ENCODE peak calls at places on chromosome 22, in four cellular contexts. H, F, U and N are unnamed samples.
A peak's percentile ranks its signal among the peaks of the same experiment; 100 is the strongest.

GRCh38 chr22:31753005-31753633 is 700 bp upstream of the DEPDC5 start:
- DNase-seq in U (peak; percentile 45), F (peak; percentile 5), H (no peak), N (peak; percentile 88)

GRCh38 chr22:23478175-23478574 is 101.9 kb downstream of the IGLL1 start:
- DNase-seq in F (no peak), U (peak; percentile 11), H (no peak), N (no peak)

GRCh38 chr22:40813912-40814315 is 5.2 kb downstream of the SLC25A17 start:
- DNase-seq in U (peak; percentile 50), F (no peak), H (no peak), N (no peak)

GRCh38 chr22:40462195-40462988 is 92.0 kb downstream of the SGSM3 start:
- DNase-seq in U (no peak), H (no peak), F (no peak), N (no peak)

GRCh38 chr22:29385748-29386147 is 2.6 kb downstream of the AP1B1 start:
- DNase-seq in H (peak; percentile 64), U (no peak), F (no peak), N (no peak)

GRCh38 chr22:22155607-22156006 is 89.0 kb upstream of the VPREB1 start:
- DNase-seq in F (no peak), H (no peak), U (peak; percentile 40), N (no peak)

GRCh38 chr22:31852691-31853370 is 91.5 kb upstream of the YWHAH start:
- DNase-seq in H (no peak), U (no peak), F (no peak), N (no peak)

GRCh38 chr22:29275167-29275566 is 7.1 kb downstream of the EWSR1 start:
- DNase-seq in H (no peak), F (no peak), U (no peak), N (no peak)

GRCh38 chr22:32940736-32941135 is 117.4 kb downstream of the SYN3 start:
- DNase-seq in U (no peak), H (no peak), F (no peak), N (no peak)

GRCh38 chr22:30640361-30640760 is 4.8 kb downstream of the SLC35E4 start:
- DNase-seq in F (no peak), U (no peak), H (no peak), N (no peak)

GRCh38 chr22:44583076-44583760 is 85.2 kb upstream of the RTL6 start:
- DNase-seq in F (peak; percentile 18), U (no peak), H (no peak), N (no peak)

GRCh38 chr22:31271485-31271884 is 20.8 kb downstream of the PIK3IP1 start:
- DNase-seq in H (no peak), U (no peak), F (no peak), N (no peak)

GRCh38 chr22:24069721-24070120 is 58.6 kb downstream of the CABIN1 start:
- DNase-seq in U (no peak), H (no peak), F (no peak), N (no peak)

GRCh38 chr22:22085702-22086500 is 103.3 kb upstream of the TOP3B start:
- DNase-seq in F (no peak), H (no peak), U (no peak), N (no peak)

GRCh38 chr22:47127441-47127871 is 365.0 kb downstream of the TBC1D22A start:
- DNase-seq in F (no peak), U (no peak), H (no peak), N (no peak)

GRCh38 chr22:18063311-18063710 is 14.5 kb upstream of the PEX26 start:
- DNase-seq in F (no peak), U (no peak), H (no peak), N (no peak)

GRCh38 chr22:30649430-30650007 is 13.9 kb downstream of the SLC35E4 start:
- DNase-seq in U (peak; percentile 45), F (no peak), H (no peak), N (no peak)

GRCh38 chr22:37018815-37019308 is 385 bp downstream of the TST start:
- DNase-seq in H (no peak), U (peak; percentile 54), F (peak; percentile 21), N (peak; percentile 70)

GRCh38 chr22:17878970-17879369 is 104.7 kb upstream of the BID start:
- DNase-seq in F (no peak), H (no peak), U (no peak), N (no peak)

DNA sequence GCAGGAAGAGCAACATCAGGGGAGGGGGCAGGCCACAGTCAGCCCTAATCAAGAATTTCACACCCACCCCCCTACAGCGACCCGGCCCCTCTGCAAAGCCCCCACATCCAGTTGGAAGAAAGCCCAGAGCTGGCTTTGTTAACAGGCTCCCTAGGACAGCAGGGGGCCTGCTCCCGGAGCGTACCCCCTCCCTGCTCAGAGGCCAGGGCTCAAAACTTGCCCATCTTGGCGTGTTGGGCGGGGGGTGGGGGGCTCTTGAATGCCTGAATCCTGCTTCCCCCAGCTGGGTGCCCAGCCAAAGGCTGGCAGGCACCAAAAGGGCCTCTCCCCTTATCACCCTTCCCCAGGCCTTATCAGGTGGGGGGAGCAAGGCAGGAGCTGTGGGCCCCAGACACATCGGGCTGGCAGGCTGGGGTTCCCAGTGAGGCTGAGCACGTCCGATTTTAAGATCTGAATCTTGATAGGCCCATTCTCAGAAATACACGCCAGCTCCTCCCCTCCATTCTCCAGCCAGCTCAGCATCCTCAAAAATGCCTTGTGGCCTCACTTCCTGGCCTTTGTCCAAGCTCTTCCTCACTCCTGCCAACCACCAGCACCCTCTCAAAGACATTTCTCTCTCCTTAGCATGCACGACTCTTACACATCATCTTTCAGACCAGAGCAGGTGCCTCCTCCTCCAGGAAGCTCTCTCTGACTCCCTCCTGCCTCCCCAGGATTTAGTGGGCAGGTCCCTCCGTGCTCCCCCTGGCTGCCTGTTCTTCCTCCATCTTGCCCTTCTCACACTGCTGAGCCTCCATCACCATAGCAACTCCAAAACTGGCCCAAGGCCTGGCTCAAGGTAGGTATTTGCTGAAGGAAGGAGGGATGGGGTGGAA is 384.8 kb downstream of the MN1 start:
- DNase-seq in F (peak; percentile 20), H (no peak), U (no peak), N (peak; percentile 83)
- TF ChIP-seq JUNB in F (no peak), H (no peak), U (no peak), N (no peak)

GRCh38 chr22:45977551-45978274 is 751 bp upstream of the WNT7B start:
- DNase-seq in F (peak; percentile 54), U (no peak), H (no peak), N (peak; percentile 58)
- H3K4me3 ChIP-seq in F (peak overlapping the region; percentile 99), U (no peak overlapping the region), H (no peak overlapping the region), N (peak overlapping the region; percentile 70)

DNA sequence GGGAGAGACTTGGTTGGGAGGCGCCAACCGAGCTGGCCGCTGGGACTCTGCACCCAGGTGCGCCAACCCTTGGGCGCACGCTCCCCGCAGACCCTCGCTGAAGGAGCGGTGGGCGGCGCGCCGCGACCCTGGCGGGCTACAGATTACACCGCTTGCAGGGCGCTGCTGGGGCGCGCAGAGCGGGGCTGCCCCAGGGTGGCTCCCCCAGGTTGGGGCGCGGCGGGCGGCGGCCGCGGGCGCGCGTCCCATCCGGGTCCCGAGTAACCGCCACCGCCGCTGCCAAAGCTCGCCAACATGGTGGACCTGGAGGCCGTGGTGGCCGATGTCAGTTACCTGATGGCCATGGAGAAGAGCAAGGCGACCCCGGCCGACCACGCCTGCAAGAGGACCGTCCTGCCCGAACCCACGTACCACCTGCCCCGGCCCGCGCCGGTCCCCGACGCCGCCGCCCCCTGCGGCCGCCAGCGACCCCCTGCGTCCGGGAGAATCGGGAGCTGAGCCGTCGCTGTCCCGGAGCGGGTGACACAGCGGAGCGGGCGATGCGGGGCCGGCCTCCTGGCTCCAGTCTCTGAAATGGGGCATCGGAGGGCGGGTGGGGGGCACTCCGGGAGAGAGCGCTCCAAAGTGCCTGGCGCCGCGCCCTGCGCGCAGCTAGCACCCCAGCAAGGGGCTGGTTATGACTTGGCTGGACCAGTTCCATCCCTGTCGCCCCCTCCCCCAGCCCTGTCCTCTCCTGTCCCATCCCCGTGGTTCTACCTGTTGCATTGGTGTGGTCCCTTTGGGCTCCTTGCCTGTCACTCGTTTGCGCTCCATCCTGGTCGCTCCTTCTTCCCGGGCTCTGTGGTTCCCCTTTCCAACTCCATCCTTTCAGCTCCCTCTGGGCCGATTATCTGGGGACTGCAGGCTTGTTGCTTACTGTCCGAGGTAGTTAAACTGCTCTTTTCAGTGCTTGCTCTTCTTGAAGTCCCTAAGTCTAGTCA is 143.3 kb upstream of the GRK3 start:
- DNase-seq in F (peak; percentile 40), H (no peak), U (no peak), N (peak; percentile 95)
- TF ChIP-seq CTCF in F (no peak), H (no peak), U (no peak), N (peak; percentile 35)

GRCh38 chr22:19358195-19358594 is 66.7 kb upstream of the CLTCL1 start:
- DNase-seq in H (no peak), F (no peak), U (no peak), N (no peak)
- TF ChIP-seq JUNB in H (no peak), F (no peak), U (no peak), N (no peak)

GRCh38 chr22:39151329-39151975 is 1.0 kb downstream of the CBX7 start:
- DNase-seq in U (no peak), H (no peak), F (no peak), N (no peak)

GRCh38 chr22:39148727-39149535 is 3.5 kb downstream of the CBX7 start:
- DNase-seq in H (peak; percentile 69), U (peak; percentile 60), F (no peak), N (peak; percentile 83)

GRCh38 chr22:39152024-39152510 is 413 bp downstream of the CBX7 start:
- DNase-seq in F (no peak), U (no peak), H (no peak), N (no peak)

GRCh38 chr22:39150848-39151215 is 1.6 kb downstream of the CBX7 start:
- DNase-seq in F (no peak), U (no peak), H (no peak), N (no peak)

DNA sequence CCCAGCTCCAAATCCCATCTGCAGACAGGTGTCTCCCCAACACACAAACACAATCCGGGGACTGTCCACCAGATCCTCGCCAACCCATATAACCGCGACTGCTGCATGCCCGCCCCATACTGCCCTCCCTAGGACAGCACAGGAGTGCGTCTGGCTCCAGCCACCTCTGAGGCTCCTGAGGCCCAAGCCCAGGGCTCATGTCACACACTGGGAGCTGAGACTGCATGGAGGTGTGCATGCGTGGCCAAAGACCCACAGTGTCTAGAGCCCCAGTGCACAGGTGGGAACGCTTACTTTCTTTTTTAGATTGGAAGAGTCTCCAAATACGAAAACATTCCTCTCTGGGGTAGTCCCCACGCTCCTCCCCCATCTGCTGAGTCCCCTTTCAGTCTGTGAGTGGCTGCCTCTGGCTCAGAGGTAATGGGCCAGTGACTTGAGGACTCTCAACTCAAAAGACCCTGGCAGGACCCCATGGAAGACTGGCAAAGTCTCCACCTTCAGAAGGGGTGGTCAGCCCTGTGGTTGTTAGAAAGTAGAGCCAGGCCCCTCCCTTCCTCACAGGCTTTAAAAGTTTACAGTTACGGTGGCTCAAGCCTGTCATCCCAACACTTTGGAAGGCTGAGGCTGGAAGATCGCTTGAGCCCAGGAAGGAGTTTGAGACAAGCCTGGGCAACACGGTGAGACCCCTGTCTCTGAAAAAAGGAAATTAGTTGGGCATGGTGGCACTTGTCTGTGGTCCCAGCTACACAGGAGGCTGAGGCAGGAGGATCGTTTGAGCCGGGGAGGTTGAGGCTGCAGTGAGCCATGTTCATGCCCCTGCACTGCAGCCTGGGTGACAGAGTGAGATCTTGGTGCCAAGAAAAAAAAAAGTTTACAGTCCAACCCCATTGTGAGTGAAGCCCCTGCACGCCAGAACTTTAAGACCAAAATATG is 2.3 kb downstream of the CBX7 start:
- DNase-seq in F (no peak), U (no peak), H (no peak), N (peak; percentile 50)
- H3K4me3 ChIP-seq in F (no peak overlapping the region), U (no peak overlapping the region), H (peak overlapping the region; percentile 80), N (no peak overlapping the region)

GRCh38 chr22:43136255-43136654 is 6.9 kb downstream of the MCAT start:
- DNase-seq in U (peak; percentile 35), F (peak; percentile 25), H (no peak), N (peak; percentile 74)
- TF ChIP-seq CTCF in U (peak; percentile 57), F (peak; percentile 47), H (peak; percentile 73), N (peak; percentile 80)